ENCODE peak calls at places on chromosomes 5 and 9, in eight cellular contexts. F is bronchial epithelial cell; K is neural crest cell; R is CD4-positive, alpha-beta T cell; A is mucosa of descending colon; V is mesothelial cell of epicardium; Z is RWPE1; O is activated CD8-positive, alpha-beta T cell treated with anti-CD3 and anti-CD28 coated beads for 36 hours. J is an unnamed sample.

GRCh38 chr9:82621446-82621845 is 441.5 kb downstream of the RASEF start:
- DNase-seq in F (peak; percentile 69), K (no peak), R (no peak), A (no peak), V (no peak), Z (peak; percentile 26), O (no peak), J (no peak)

GRCh38 chr5:80184235-80185023 is 71.4 kb downstream of the SERINC5 start:
- DNase-seq in F (peak; percentile 38), K (no peak), R (no peak), A (peak; percentile 74), V (no peak), Z (peak; percentile 34), O (no peak), J (peak; percentile 19)

GRCh38 chr5:1552469-1553255 is 28.9 kb upstream of the LPCAT1 start:
- DNase-seq in F (no peak), K (peak; percentile 54), R (no peak), A (no peak), V (no peak), Z (no peak), O (no peak), J (no peak)

GRCh38 chr5:136194611-136195010 is 1.6 kb upstream of the SMIM32 start:
- DNase-seq in F (no peak), K (no peak), R (no peak), A (no peak), V (peak; percentile 22), Z (no peak), O (no peak), J (no peak)

GRCh38 chr9:132241840-132242620 is 80.2 kb downstream of the NTNG2 start:
- DNase-seq in F (no peak), K (no peak), R (peak; percentile 42), A (peak; percentile 55), V (peak; percentile 56), Z (no peak), O (peak; percentile 58), J (no peak)

GRCh38 chr9:76828462-76828861 is 64.2 kb downstream of the PCA3 start:
- DNase-seq in F (no peak), K (no peak), R (no peak), A (no peak), V (no peak), Z (no peak), O (no peak), J (no peak)

GRCh38 chr5:123283031-123283430 is 140.2 kb downstream of the CEP120 start:
- DNase-seq in F (no peak), K (no peak), R (no peak), A (no peak), V (no peak), Z (peak; percentile 21), O (no peak), J (peak; percentile 24)

GRCh38 chr9:105141448-105142101 is 102.9 kb upstream of the SLC44A1 start:
- DNase-seq in F (no peak), K (no peak), R (no peak), A (peak; percentile 21), V (no peak), Z (no peak), O (no peak), J (no peak)

GRCh38 chr5:77230727-77231469 is 20.4 kb downstream of the PDE8B start:
- DNase-seq in F (no peak), K (no peak), R (no peak), A (no peak), V (no peak), Z (no peak), O (no peak), J (peak; percentile 20)
- TF ChIP-seq CTCF in F (no peak), K (peak; percentile 37), R (no peak), A (no peak), V (no peak), Z (no peak), O (peak; percentile 10), J (no peak)

GRCh38 chr5:181173027-181173419 is 25.6 kb downstream of the OR2V2 start:
- DNase-seq in F (no peak), K (no peak), R (peak; percentile 72), A (peak; percentile 81), V (no peak), Z (peak; percentile 61), O (peak; percentile 33), J (no peak)

GRCh38 chr5:181170996-181171395 is 23.6 kb downstream of the OR2V2 start:
- DNase-seq in F (no peak), K (no peak), R (no peak), A (no peak), V (no peak), Z (no peak), O (no peak), J (no peak)

GRCh38 chr5:181176258-181176952 is 28.6 kb downstream of the TRIM7 start:
- DNase-seq in F (no peak), K (no peak), R (no peak), A (no peak), V (no peak), Z (no peak), O (peak; percentile 42), J (no peak)

GRCh38 chr5:181171782-181172181 is 24.4 kb downstream of the OR2V2 start:
- DNase-seq in F (no peak), K (no peak), R (no peak), A (no peak), V (no peak), Z (no peak), O (no peak), J (no peak)

GRCh38 chr5:181173420-181174342 is 26.3 kb downstream of the OR2V2 start:
- DNase-seq in F (peak; percentile 77), K (no peak), R (peak; percentile 35), A (peak; percentile 32), V (no peak), Z (peak; percentile 72), O (peak; percentile 88), J (peak; percentile 87)
- TF ChIP-seq CTCF in F (no peak), K (peak; percentile 1), R (peak; percentile 10), A (no peak), V (no peak), Z (peak; percentile 61), O (no peak), J (peak; percentile 13)

GRCh38 chr5:138945421-138946240 is 70.5 kb upstream of the LRRTM2 start:
- DNase-seq in F (no peak), K (peak; percentile 64), R (no peak), A (no peak), V (no peak), Z (no peak), O (no peak), J (no peak)
- TF ChIP-seq CTCF in F (no peak), K (no peak), R (no peak), A (no peak), V (no peak), Z (no peak), O (no peak), J (no peak)

DNA sequence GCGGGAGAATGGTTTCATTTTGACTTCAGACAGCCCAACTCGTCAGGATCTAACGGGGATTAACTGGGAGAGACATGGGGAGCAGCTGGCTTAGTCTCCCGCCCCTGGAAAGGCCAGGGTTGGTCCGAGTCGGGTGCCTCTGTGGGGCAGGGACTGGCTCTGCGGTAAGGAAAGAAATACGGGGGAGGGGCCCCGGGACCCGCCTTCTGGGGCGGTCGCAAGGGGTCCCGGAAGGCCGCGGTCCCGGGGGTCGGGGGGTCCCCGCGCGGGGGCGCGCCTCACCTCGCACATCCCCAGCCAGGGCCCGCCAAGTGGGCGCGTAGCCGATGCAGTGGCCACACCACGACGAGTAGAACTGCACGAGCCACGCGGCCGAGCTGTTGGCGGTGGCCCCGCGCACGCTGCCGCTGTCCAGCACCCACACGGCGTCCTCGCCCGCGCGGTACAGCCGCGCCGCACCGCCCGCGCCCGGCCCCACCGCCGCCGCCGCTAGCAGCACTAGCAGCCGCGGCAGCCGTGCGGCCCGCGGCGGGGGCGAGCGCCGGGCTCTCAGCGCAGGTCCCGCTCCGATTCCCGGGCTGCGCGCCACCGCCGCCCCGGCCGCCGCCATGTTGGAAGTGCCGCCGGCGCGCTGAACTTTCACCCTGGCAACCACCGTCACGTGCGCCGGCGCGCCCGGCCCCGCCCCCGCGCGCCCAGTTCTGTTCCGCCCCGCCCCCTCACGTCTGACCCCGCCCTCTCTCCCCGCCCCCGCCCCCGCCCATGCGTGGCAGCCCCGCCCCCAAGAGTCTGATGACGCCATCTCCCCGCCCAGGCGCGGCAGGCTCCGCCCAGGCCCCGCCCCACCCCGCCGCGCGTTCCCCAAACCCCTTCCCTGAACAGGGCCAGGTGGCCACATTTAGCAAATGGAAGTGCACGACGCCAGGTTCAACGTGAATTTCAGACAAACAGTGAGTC is at the start of gene QSOX2:
- DNase-seq in F (peak; percentile 27), K (peak; percentile 79), R (peak; percentile 81), A (peak; percentile 89), V (peak; percentile 83), Z (peak; percentile 92), O (peak; percentile 86), J (peak; percentile 66)
- TF ChIP-seq CTCF in F (no peak), K (no peak), R (no peak), A (no peak), V (no peak), Z (no peak), O (no peak), J (no peak)

GRCh38 chr9:129343119-129343696 is 165.1 kb upstream of the IER5L start:
- DNase-seq in F (no peak), K (no peak), R (no peak), A (no peak), V (no peak), Z (no peak), O (no peak), J (no peak)

GRCh38 chr9:129342591-129342990 is 164.5 kb upstream of the IER5L start:
- DNase-seq in F (no peak), K (no peak), R (no peak), A (no peak), V (no peak), Z (no peak), O (no peak), J (no peak)

GRCh38 chr9:129341991-129342348 is 163.9 kb upstream of the IER5L start:
- DNase-seq in F (no peak), K (no peak), R (no peak), A (no peak), V (no peak), Z (no peak), O (no peak), J (no peak)

GRCh38 chr9:129344623-129345495 is 166.8 kb upstream of the IER5L start:
- DNase-seq in F (no peak), K (no peak), R (no peak), A (no peak), V (no peak), Z (no peak), O (no peak), J (no peak)

GRCh38 chr9:129343697-129344375 is 165.8 kb upstream of the IER5L start:
- DNase-seq in F (no peak), K (no peak), R (no peak), A (peak; percentile 36), V (no peak), Z (no peak), O (no peak), J (no peak)
- TF ChIP-seq CTCF in F (no peak), K (no peak), R (no peak), A (no peak), V (no peak), Z (no peak), O (no peak), J (no peak)